ENCODE peak calls at places on chromosomes 13 and 19, in four cellular contexts. One of them, this sample, is unnamed.

GRCh38 chr19:18364826-18365528 is 21.0 kb upstream of the GDF15 start:
- DNase-seq in spleen: no peak
- DNase-seq in transverse colon: peak
- DNase-seq in GM23338: peak
- DNase-seq in this sample: no peak

GRCh38 chr19:45668342-45668871 is 386 bp downstream of the GIPR start:
- DNase-seq in spleen: no peak
- DNase-seq in transverse colon: peak
- DNase-seq in GM23338: no peak
- DNase-seq in this sample: no peak

GRCh38 chr19:45641274-45642105 is 2.3 kb upstream of the EML2 start:
- DNase-seq in spleen: peak
- DNase-seq in transverse colon: peak
- DNase-seq in GM23338: peak
- DNase-seq in this sample: no peak

GRCh38 chr19:246551-246950 is 44.7 kb downstream of the PLPP2 start:
- DNase-seq in spleen: peak
- DNase-seq in transverse colon: peak
- DNase-seq in GM23338: peak
- DNase-seq in this sample: no peak

GRCh38 chr13:74226791-74227475 is 92.7 kb upstream of the KLF12 start:
- DNase-seq in spleen: no peak
- DNase-seq in transverse colon: no peak
- DNase-seq in GM23338: no peak
- DNase-seq in this sample: no peak

GRCh38 chr19:30281903-30282302 is 90.3 kb upstream of the ZNF536 start:
- DNase-seq in spleen: no peak
- DNase-seq in transverse colon: no peak
- DNase-seq in GM23338: no peak
- DNase-seq in this sample: no peak

GRCh38 chr19:55400281-55401087 is 7.1 kb downstream of the UBE2S start:
- DNase-seq in spleen: no peak
- DNase-seq in transverse colon: no peak
- DNase-seq in GM23338: no peak
- DNase-seq in this sample: no peak

GRCh38 chr19:7705387-7706187 is 3.7 kb upstream of the FCER2 start:
- DNase-seq in spleen: peak
- DNase-seq in transverse colon: peak
- DNase-seq in GM23338: no peak
- DNase-seq in this sample: no peak

GRCh38 chr13:20848944-20849343 is 53.6 kb downstream of the XPO4 start:
- DNase-seq in spleen: no peak
- DNase-seq in transverse colon: no peak
- DNase-seq in GM23338: no peak
- DNase-seq in this sample: no peak

GRCh38 chr13:51823861-51824260 is 19.9 kb upstream of the DHRS12 start:
- DNase-seq in spleen: no peak
- DNase-seq in transverse colon: no peak
- DNase-seq in GM23338: no peak
- DNase-seq in this sample: no peak

GRCh38 chr13:45367358-45367757 is 26.4 kb upstream of the TPT1 start:
- DNase-seq in spleen: peak
- DNase-seq in transverse colon: peak
- DNase-seq in GM23338: peak
- DNase-seq in this sample: no peak

GRCh38 chr13:70964124-70964523 is 855.9 kb upstream of the KLHL1 start:
- DNase-seq in spleen: no peak
- DNase-seq in transverse colon: no peak
- DNase-seq in GM23338: no peak
- DNase-seq in this sample: no peak

GRCh38 chr19:38647966-38648788 is 728 bp downstream of the ACTN4 start:
- DNase-seq in spleen: no peak
- DNase-seq in transverse colon: no peak
- DNase-seq in GM23338: no peak
- DNase-seq in this sample: no peak

GRCh38 chr13:65595881-65596280 is 1634.3 kb downstream of the PCDH9 start:
- DNase-seq in spleen: no peak
- DNase-seq in transverse colon: no peak
- DNase-seq in GM23338: no peak
- DNase-seq in this sample: no peak

GRCh38 chr19:31543456-31543855 is 194.2 kb upstream of the TSHZ3 start:
- DNase-seq in spleen: no peak
- DNase-seq in transverse colon: no peak
- DNase-seq in GM23338: no peak
- DNase-seq in this sample: peak

GRCh38 chr19:4675346-4675745 is 5.2 kb upstream of the MYDGF start:
- DNase-seq in spleen: no peak
- DNase-seq in transverse colon: no peak
- DNase-seq in GM23338: no peak
- DNase-seq in this sample: no peak

GRCh38 chr13:105403065-105403464 is 1132.4 kb downstream of the EFNB2 start:
- DNase-seq in spleen: no peak
- DNase-seq in transverse colon: no peak
- DNase-seq in GM23338: no peak
- DNase-seq in this sample: no peak

GRCh38 chr19:43713208-43713607 is 2.7 kb upstream of the IRGC start:
- DNase-seq in spleen: no peak
- DNase-seq in transverse colon: no peak
- DNase-seq in GM23338: no peak
- DNase-seq in this sample: no peak

GRCh38 chr19:37988758-37989635 is 82.0 kb downstream of the SIPA1L3 start:
- DNase-seq in spleen: peak
- DNase-seq in transverse colon: no peak
- DNase-seq in GM23338: peak
- DNase-seq in this sample: no peak

GRCh38 chr19:19206938-19207337 is 3.7 kb upstream of the NR2C2AP start:
- DNase-seq in spleen: no peak
- DNase-seq in transverse colon: no peak
- DNase-seq in GM23338: no peak
- DNase-seq in this sample: no peak

GRCh38 chr19:37932985-37933953 is 26.3 kb downstream of the SIPA1L3 start:
- DNase-seq in spleen: no peak
- DNase-seq in transverse colon: peak
- DNase-seq in GM23338: no peak
- DNase-seq in this sample: no peak

GRCh38 chr13:51064753-51065152 is 46.3 kb downstream of the C13orf42 start:
- DNase-seq in spleen: no peak
- DNase-seq in transverse colon: no peak
- DNase-seq in GM23338: no peak
- DNase-seq in this sample: peak

GRCh38 chr19:54160182-54160811 is 776 bp upstream of the LENG1 start:
- DNase-seq in spleen: peak
- DNase-seq in transverse colon: no peak
- DNase-seq in GM23338: peak
- DNase-seq in this sample: no peak

GRCh38 chr19:18865973-18866799 is 29.8 kb downstream of the CERS1 start:
- DNase-seq in spleen: peak
- DNase-seq in transverse colon: peak
- DNase-seq in GM23338: peak
- DNase-seq in this sample: no peak

GRCh38 chr19:54179921-54180452 is 7.0 kb upstream of the TMC4 start:
- DNase-seq in spleen: peak
- DNase-seq in transverse colon: peak
- DNase-seq in GM23338: peak
- DNase-seq in this sample: no peak

GRCh38 chr13:26219726-26220125 is 2.4 kb downstream of the RNF6 start:
- DNase-seq in spleen: no peak
- DNase-seq in transverse colon: no peak
- DNase-seq in GM23338: no peak
- DNase-seq in this sample: no peak

GRCh38 chr13:47454986-47455385 is 546.1 kb downstream of the SUCLA2 start:
- DNase-seq in spleen: no peak
- DNase-seq in transverse colon: no peak
- DNase-seq in GM23338: no peak
- DNase-seq in this sample: no peak

GRCh38 chr19:21221653-21222052 is 79.8 kb downstream of the ZNF431 start:
- DNase-seq in spleen: no peak
- DNase-seq in transverse colon: no peak
- DNase-seq in GM23338: peak
- DNase-seq in this sample: no peak

GRCh38 chr19:1427221-1427620 is 11.0 kb upstream of the RPS15 start:
- DNase-seq in spleen: no peak
- DNase-seq in transverse colon: no peak
- DNase-seq in GM23338: no peak
- DNase-seq in this sample: no peak

GRCh38 chr13:109412232-109412935 is 374.0 kb downstream of the IRS2 start:
- DNase-seq in spleen: no peak
- DNase-seq in transverse colon: peak
- DNase-seq in GM23338: peak
- DNase-seq in this sample: no peak

DNA sequence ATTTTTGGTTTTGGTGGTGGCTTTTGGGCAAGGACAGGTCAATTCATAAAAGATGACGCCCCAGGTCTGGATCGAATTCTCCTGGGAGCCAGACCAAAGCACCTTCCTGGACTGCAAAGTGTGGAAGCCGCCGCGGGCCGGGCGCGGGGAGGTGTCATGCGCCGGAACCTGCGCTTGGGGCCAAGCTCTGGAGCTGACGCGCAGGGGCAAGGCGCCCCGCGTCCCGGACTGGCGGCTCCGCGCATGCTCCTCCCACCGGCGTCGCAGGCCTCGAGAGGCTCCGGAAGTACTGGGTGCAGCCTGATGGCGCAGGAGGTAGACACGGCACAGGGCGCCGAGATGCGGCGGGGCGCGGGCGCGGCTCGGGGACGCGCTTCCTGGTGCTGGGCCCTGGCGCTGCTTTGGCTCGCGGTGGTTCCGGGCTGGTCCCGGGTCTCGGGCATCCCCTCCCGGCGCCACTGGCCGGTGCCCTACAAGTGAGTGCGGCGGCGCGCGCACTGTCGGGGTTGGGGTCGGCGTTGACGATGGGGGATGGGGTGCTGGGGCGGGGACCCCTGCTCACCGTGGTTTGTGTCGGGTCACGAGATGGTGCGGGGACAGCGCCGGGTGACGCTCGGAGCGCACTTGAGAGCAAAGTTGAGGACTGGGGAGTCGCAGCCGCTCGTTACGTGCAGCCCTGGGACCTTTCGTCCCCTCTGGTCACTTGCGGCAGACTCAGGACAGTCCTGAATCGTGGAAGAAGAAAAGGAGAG is at the start of gene CLN5:
- DNase-seq in spleen: peak
- DNase-seq in transverse colon: peak
- DNase-seq in GM23338: peak
- DNase-seq in this sample: peak
- TF ChIP-seq CTCF in spleen: no peak
- TF ChIP-seq CTCF in transverse colon: peak
- TF ChIP-seq CTCF in GM23338: no peak
- TF ChIP-seq CTCF in this sample: peak

DNA sequence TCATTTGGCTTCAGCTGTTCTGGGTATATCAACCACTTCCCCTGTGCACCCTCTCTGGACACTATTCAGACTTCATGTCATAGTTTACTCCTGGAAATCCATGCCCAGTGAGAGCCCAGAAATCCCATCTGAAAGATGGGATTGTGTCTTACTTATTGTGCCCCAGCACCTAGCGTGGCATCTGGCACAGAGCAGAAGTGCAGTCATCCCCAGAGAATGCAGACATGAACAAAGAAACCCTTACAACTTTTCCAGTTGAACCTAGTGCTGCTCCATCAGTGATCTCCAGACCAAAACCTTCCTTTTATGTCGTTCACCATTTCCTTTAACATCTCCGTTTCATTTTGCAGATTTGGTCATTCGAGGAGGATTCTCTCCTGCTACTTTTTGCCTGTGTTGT is 60.6 kb downstream of the MBNL2 start:
- DNase-seq in spleen: no peak
- DNase-seq in transverse colon: no peak
- DNase-seq in GM23338: no peak
- DNase-seq in this sample: no peak
- TF ChIP-seq POLR2AphosphoS5 in spleen: no peak
- TF ChIP-seq POLR2AphosphoS5 in transverse colon: no peak
- TF ChIP-seq POLR2AphosphoS5 in GM23338: no peak
- TF ChIP-seq POLR2AphosphoS5 in this sample: no peak

GRCh38 chr13:68938639-68939038 is 1169.0 kb upstream of the ATXN8OS start:
- DNase-seq in spleen: no peak
- DNase-seq in transverse colon: no peak
- DNase-seq in GM23338: no peak
- DNase-seq in this sample: no peak

GRCh38 chr13:68940049-68940448 is 1167.6 kb upstream of the ATXN8OS start:
- DNase-seq in spleen: no peak
- DNase-seq in transverse colon: no peak
- DNase-seq in GM23338: peak
- DNase-seq in this sample: no peak

DNA sequence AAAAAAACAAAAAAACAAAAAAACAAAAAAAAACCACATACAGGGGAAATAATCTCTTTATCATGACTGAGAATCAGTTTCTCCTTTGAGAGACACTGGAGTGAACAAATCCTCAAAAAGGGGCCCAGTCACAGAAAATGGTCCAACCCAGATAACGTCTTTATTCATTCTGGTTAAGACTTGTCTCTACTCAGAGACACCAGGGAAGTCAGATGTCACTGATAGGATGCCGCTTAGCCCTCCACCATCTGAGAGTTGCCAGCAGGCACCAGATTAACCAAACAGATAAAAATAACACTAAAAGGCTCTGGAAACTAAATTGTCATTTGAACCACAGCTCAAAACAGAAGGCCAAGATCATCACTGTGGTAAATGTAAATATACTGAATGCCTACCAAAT is 1163.4 kb upstream of the ATXN8OS start:
- DNase-seq in spleen: no peak
- DNase-seq in transverse colon: no peak
- DNase-seq in GM23338: no peak
- DNase-seq in this sample: no peak
- TF ChIP-seq CTCF in spleen: no peak
- TF ChIP-seq CTCF in transverse colon: no peak
- TF ChIP-seq CTCF in GM23338: no peak
- TF ChIP-seq CTCF in this sample: no peak

GRCh38 chr19:41860419-41861097 is 503 bp downstream of the RPS19 start:
- DNase-seq in spleen: no peak
- DNase-seq in transverse colon: no peak
- DNase-seq in GM23338: no peak
- DNase-seq in this sample: no peak
- TF ChIP-seq POLR2AphosphoS5 in spleen: no peak
- TF ChIP-seq POLR2AphosphoS5 in transverse colon: no peak
- TF ChIP-seq POLR2AphosphoS5 in GM23338: no peak
- TF ChIP-seq POLR2AphosphoS5 in this sample: no peak